ENCODE peak calls at places on chromosomes 11 and 22, in four cellular contexts. U is dorsolateral prefrontal cortex, Z is left ventricle myocardium inferior, J is coronary artery. G is an unnamed sample.

GRCh38 chr11:1153951-1154487 is 3.7 kb upstream of the MUC5AC start:
- DNase-seq in U (no peak), Z (no peak), J (peak), G (peak)

GRCh38 chr22:33467718-33468117 is 409.5 kb upstream of the SYN3 start:
- DNase-seq in U (no peak), Z (no peak), J (no peak), G (peak)

GRCh38 chr11:95571861-95572260 is 217.7 kb downstream of the FAM76B start:
- DNase-seq in U (no peak), Z (no peak), J (no peak), G (no peak)

GRCh38 chr11:126113515-126113957 is 50.9 kb upstream of the CDON start:
- DNase-seq in U (peak), Z (peak), J (peak), G (peak)

GRCh38 chr11:124622531-124623451 is at the start of gene TBRG1:
- DNase-seq in U (peak), Z (peak), J (peak), G (peak)

GRCh38 chr11:108926522-108927380 is 261.9 kb downstream of the DDX10 start:
- DNase-seq in U (no peak), Z (no peak), J (no peak), G (no peak)

GRCh38 chr11:60964801-60965200 is 6.7 kb upstream of the CD6 start:
- DNase-seq in U (peak), Z (no peak), J (no peak), G (no peak)

GRCh38 chr11:114273890-114274635 is 22.1 kb upstream of the NNMT start:
- DNase-seq in U (no peak), Z (no peak), J (peak), G (no peak)

GRCh38 chr11:105227363-105227762 is 87.8 kb upstream of the CARD18 start:
- DNase-seq in U (no peak), Z (no peak), J (no peak), G (no peak)

GRCh38 chr11:67452141-67452952 is at the start of gene GPR152:
- DNase-seq in U (peak), Z (no peak), J (no peak), G (no peak)

GRCh38 chr22:46036558-46037408 is 59.8 kb upstream of the WNT7B start:
- DNase-seq in U (no peak), Z (no peak), J (peak), G (no peak)

GRCh38 chr11:45108070-45109064 is 38.1 kb upstream of the PRDM11 start:
- DNase-seq in U (no peak), Z (no peak), J (no peak), G (no peak)

GRCh38 chr11:119983816-119984215 is 154.1 kb downstream of the TRIM29 start:
- DNase-seq in U (no peak), Z (no peak), J (no peak), G (no peak)

GRCh38 chr22:21443057-21443734 is 24.0 kb upstream of the TMEM191C start:
- DNase-seq in U (peak), Z (no peak), J (no peak), G (no peak)

GRCh38 chr11:33970984-33971466 is 79.1 kb upstream of the LMO2 start:
- DNase-seq in U (peak), Z (no peak), J (no peak), G (peak)

GRCh38 chr11:121033635-121034034 is 9.7 kb downstream of the TBCEL start:
- DNase-seq in U (no peak), Z (no peak), J (no peak), G (no peak)

GRCh38 chr11:72222106-72222891 is 2.3 kb upstream of the INPPL1 start:
- DNase-seq in U (no peak), Z (no peak), J (no peak), G (no peak)

GRCh38 chr22:45972091-45972867 is 4.7 kb downstream of the WNT7B start:
- DNase-seq in U (no peak), Z (no peak), J (no peak), G (no peak)

DNA sequence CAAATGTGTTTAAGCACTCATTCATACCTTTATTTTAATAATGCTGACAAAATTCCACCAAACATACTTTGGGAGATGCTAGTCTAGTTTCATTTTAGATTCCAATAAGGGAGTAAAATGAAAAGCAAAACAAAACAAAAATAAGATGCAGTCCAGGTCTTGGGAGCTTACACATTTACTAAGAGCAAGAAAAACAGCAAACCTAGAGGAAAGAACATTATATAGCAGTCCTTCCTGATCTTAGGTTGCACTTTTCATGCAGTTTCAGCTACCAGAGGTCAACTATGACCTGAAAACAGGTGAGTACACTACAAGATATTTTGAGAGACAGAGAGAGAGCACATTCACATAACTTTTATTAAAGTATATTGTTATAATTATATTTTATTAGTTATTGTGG is 1100.9 kb downstream of the DLG2 start:
- DNase-seq in U (no peak), Z (no peak), J (no peak), G (peak)
- TF ChIP-seq CTCF in U (no peak), Z (no peak), J (no peak), G (peak)

GRCh38 chr11:118916842-118917388 is 8.8 kb downstream of the BCL9L start:
- DNase-seq in U (no peak), Z (peak), J (peak), G (peak)
- H3K4me3 ChIP-seq in U (peak), Z (peak), J (peak), G (peak)

GRCh38 chr22:36334081-36334831 is 53.5 kb downstream of the MYH9 start:
- DNase-seq in U (no peak), Z (peak), J (no peak), G (no peak)
- TF ChIP-seq CTCF in U (no peak), Z (peak), J (no peak), G (peak)

GRCh38 chr22:44182591-44183588 is 2.2 kb downstream of the PARVG start:
- DNase-seq in U (no peak), Z (peak), J (no peak), G (no peak)
- H3K4me3 ChIP-seq in U (peak), Z (peak), J (peak), G (no peak)

GRCh38 chr22:37630839-37631435 is 8.5 kb upstream of the SH3BP1 start:
- DNase-seq in U (no peak), Z (no peak), J (no peak), G (no peak)

GRCh38 chr22:37629928-37630327 is 9.5 kb upstream of the SH3BP1 start:
- DNase-seq in U (no peak), Z (no peak), J (no peak), G (no peak)

GRCh38 chr22:37633082-37633692 is 6.3 kb upstream of the SH3BP1 start:
- DNase-seq in U (no peak), Z (no peak), J (no peak), G (no peak)

GRCh38 chr22:37632174-37633081 is 7.0 kb upstream of the SH3BP1 start:
- DNase-seq in U (peak), Z (no peak), J (no peak), G (no peak)

DNA sequence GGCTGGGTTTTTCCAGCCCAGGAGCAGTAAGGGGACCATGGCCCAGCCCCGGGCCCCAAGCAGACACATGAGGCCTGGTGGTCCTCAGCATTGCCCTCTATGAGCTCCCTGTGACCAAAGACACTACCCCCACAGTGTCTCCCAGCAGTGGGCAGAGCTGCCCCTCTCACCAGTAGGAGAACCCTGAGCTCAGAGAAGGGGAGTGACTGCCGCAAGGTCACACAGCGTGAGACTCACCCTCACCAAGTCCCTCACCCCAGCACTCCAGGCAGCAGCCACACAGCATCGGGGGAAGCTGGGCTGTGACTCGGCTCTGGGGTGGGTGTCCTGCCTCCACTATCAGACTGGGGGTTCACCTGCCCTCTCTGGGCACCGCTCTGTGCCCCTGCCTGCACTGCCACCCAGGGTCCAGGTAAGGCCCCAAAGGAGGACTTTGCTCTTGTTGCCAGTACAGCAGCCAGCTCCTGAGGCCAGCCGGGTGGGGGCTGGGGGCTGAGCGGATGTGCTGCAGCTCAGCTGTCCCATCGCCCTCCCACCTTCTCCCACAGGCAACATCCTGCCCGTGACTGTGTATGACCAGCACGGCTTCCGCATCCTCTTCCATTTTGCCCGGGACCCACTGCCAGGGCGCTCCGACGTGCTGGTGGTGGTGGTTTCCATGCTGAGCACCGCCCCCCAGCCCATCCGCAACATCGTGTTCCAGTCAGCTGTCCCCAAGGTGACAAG is 7.9 kb upstream of the SH3BP1 start:
- DNase-seq in U (no peak), Z (no peak), J (no peak), G (no peak)
- TF ChIP-seq CTCF in U (no peak), Z (no peak), J (no peak), G (no peak)

DNA sequence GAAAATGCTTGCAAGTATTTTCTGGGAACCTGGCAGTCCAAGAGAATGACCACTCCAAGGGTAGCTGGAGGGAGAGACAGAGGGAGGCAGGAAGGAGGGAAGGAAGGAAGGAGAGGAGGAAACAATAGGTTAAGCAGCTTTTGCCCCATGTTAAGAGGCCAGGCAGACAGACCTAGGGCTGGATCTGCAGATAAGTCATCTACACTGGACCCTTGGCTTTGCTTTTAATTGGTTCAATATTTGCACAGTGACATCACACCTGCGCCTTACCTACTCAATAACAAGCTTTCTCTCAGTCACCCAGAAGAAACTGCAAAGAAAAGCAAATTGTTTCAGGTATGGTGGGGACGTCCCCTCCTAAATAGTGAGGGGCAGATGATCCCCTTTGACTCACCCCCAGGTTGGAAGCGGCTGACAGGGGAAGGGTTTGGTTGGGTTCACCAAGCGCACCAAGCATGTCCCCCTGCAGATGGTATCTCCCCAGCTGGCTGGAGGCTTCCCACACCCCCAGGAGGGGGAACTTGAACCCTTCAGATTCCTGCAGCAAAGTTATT is 24.3 kb downstream of the MYH9 start:
- DNase-seq in U (no peak), Z (no peak), J (no peak), G (no peak)
- H3K4me3 ChIP-seq in U (no peak), Z (peak), J (peak), G (no peak)